ENCODE peak calls at places on chromosomes 7 and 10, in four cellular contexts. F, N, X and M are unnamed samples.

GRCh38 chr10:124296121-124296812 is 122.5 kb downstream of the OAT start:
- DNase-seq in F (no peak), N (no peak), X (no peak), M (no peak)

GRCh38 chr7:154304740-154305679 is 252.8 kb downstream of the DPP6 start:
- DNase-seq in F (no peak), N (no peak), X (no peak), M (no peak)

GRCh38 chr7:106598663-106599342 is 62.2 kb downstream of the CCDC71L start:
- DNase-seq in F (peak), N (peak), X (peak), M (peak)

GRCh38 chr7:38411404-38411803 is 138.0 kb upstream of the TARP start:
- DNase-seq in F (no peak), N (peak), X (no peak), M (peak)

GRCh38 chr7:48388922-48389321 is 217.7 kb downstream of the ABCA13 start:
- DNase-seq in F (no peak), N (no peak), X (no peak), M (no peak)

GRCh38 chr10:86083664-86084175 is 282.9 kb downstream of the GRID1 start:
- DNase-seq in F (no peak), N (no peak), X (no peak), M (no peak)

GRCh38 chr7:132514430-132514829 is 61.8 kb downstream of the PLXNA4 start:
- DNase-seq in F (no peak), N (no peak), X (no peak), M (no peak)

GRCh38 chr10:110989016-110989415 is 69.6 kb downstream of the SHOC2 start:
- DNase-seq in F (no peak), N (no peak), X (no peak), M (no peak)

GRCh38 chr10:13056461-13057077 is 43.4 kb upstream of the OPTN start:
- DNase-seq in F (peak), N (no peak), X (no peak), M (peak)

GRCh38 chr10:119120413-119120867 is 16.5 kb downstream of the DENND10 start:
- DNase-seq in F (no peak), N (peak), X (peak), M (no peak)

GRCh38 chr10:34922138-34922537 is 107.0 kb upstream of the PARD3 start:
- DNase-seq in F (no peak), N (no peak), X (no peak), M (no peak)

GRCh38 chr7:103843689-103844480 is 145.6 kb downstream of the RELN start:
- DNase-seq in F (peak), N (no peak), X (no peak), M (no peak)

GRCh38 chr10:6649903-6650302 is 69.8 kb upstream of the PRKCQ start:
- DNase-seq in F (no peak), N (no peak), X (no peak), M (no peak)

GRCh38 chr7:123789817-123790216 is 41.0 kb upstream of the WASL start:
- DNase-seq in F (no peak), N (no peak), X (no peak), M (no peak)

GRCh38 chr10:21257919-21258318 is 267.6 kb downstream of the SKIDA1 start:
- DNase-seq in F (no peak), N (no peak), X (no peak), M (no peak)

GRCh38 chr7:28808786-28809533 is 149.2 kb downstream of the TRIL start:
- DNase-seq in F (peak), N (no peak), X (no peak), M (no peak)

GRCh38 chr7:123744416-123744815 is 4.4 kb downstream of the WASL start:
- DNase-seq in F (no peak), N (no peak), X (no peak), M (no peak)

GRCh38 chr10:102342958-102343357 is 52.5 kb upstream of the NFKB2 start:
- DNase-seq in F (no peak), N (no peak), X (no peak), M (no peak)

GRCh38 chr7:68146970-68147369 is 1150.3 kb downstream of the TYW1 start:
- DNase-seq in F (no peak), N (no peak), X (no peak), M (no peak)

GRCh38 chr7:143172354-143172753 is 10.9 kb upstream of the TAS2R39 start:
- DNase-seq in F (no peak), N (no peak), X (no peak), M (no peak)

GRCh38 chr7:80420876-80421275 is 91.0 kb downstream of the GNAT3 start:
- DNase-seq in F (no peak), N (no peak), X (no peak), M (no peak)

GRCh38 chr7:45021604-45022296 is 21.7 kb downstream of the CCM2 start:
- DNase-seq in F (no peak), N (no peak), X (peak), M (no peak)

GRCh38 chr7:28005075-28005847 is 175.3 kb downstream of the JAZF1 start:
- DNase-seq in F (no peak), N (no peak), X (no peak), M (no peak)

GRCh38 chr10:31770307-31770902 is 158.2 kb downstream of the ARHGAP12 start:
- DNase-seq in F (peak), N (peak), X (no peak), M (peak)

GRCh38 chr10:103145046-103145445 is 48.0 kb downstream of the NT5C2 start:
- DNase-seq in F (no peak), N (no peak), X (no peak), M (no peak)

GRCh38 chr7:128937647-128938523 is at the start of gene IRF5:
- DNase-seq in F (no peak), N (no peak), X (no peak), M (no peak)

GRCh38 chr10:130495116-130495862 is 359.1 kb downstream of the GLRX3 start:
- DNase-seq in F (no peak), N (no peak), X (no peak), M (no peak)

GRCh38 chr10:26520575-26520974 is 82.4 kb downstream of the APBB1IP start:
- DNase-seq in F (no peak), N (no peak), X (no peak), M (no peak)

GRCh38 chr7:44182827-44183226 is 6.4 kb downstream of the GCK start:
- DNase-seq in F (no peak), N (no peak), X (no peak), M (no peak)

GRCh38 chr10:98425511-98426352 is 10.8 kb upstream of the PYROXD2 start:
- DNase-seq in F (peak), N (peak), X (no peak), M (peak)

GRCh38 chr7:80678703-80679102 is 40.3 kb downstream of the CD36 start:
- DNase-seq in F (no peak), N (peak), X (no peak), M (no peak)

GRCh38 chr10:97531401-97531985 is 32.8 kb downstream of the UBTD1 start:
- DNase-seq in F (no peak), N (no peak), X (no peak), M (no peak)

GRCh38 chr7:64888561-64888900 is 14.5 kb upstream of the ZNF273 start:
- DNase-seq in F (no peak), N (no peak), X (no peak), M (no peak)

GRCh38 chr10:97028832-97029178 is 157.0 kb downstream of the SLIT1 start:
- DNase-seq in F (no peak), N (no peak), X (no peak), M (no peak)

DNA sequence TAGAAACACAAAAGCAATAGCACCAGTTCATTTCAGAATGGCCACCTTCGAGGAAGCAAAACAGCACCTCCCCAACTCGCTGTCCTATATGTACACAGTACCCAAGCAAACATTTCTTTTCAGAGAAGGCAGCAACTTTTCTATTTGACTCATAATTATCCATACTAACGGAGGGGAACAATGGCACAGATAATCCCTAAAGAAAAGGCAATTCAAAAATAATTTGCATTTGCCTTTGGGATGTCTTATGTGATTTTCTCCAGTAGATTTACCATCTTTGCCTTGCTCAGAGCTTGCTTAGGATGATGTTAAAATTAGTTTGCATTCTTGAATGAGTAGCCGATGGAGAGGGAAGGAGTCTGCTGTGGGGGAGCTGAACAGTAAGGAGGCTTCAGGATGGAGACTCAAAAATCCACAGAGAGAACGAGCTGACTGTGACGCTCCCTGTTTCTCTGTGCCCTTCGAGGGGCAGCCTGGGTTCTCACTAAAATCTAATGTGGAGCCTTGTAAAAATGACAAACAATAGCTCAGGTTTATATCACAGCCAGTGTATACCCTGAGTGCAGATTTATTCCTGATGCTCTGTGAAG is 218.8 kb downstream of the FANK1 start:
- DNase-seq in F (no peak), N (no peak), X (no peak), M (no peak)
- TF ChIP-seq TARDBP in F (no peak), N (no peak), X (no peak), M (no peak)

GRCh38 chr7:151780626-151781025 is 96.3 kb downstream of the PRKAG2 start:
- DNase-seq in F (no peak), N (no peak), X (no peak), M (no peak)

GRCh38 chr7:151784843-151785680 is 91.9 kb downstream of the PRKAG2 start:
- DNase-seq in F (no peak), N (no peak), X (no peak), M (no peak)

GRCh38 chr7:151783958-151784575 is 92.8 kb downstream of the PRKAG2 start:
- DNase-seq in F (no peak), N (no peak), X (no peak), M (no peak)

GRCh38 chr7:151781161-151781845 is 95.6 kb downstream of the PRKAG2 start:
- DNase-seq in F (no peak), N (no peak), X (no peak), M (no peak)

GRCh38 chr7:151782598-151783448 is 94.1 kb downstream of the PRKAG2 start:
- DNase-seq in F (peak), N (peak), X (no peak), M (peak)
- TF ChIP-seq TARDBP in F (peak), N (no peak), X (no peak), M (peak)

GRCh38 chr10:112672706-112673105 is 225.7 kb downstream of the VTI1A start:
- DNase-seq in F (no peak), N (no peak), X (no peak), M (no peak)
- TF ChIP-seq TARDBP in F (no peak), N (no peak), X (no peak), M (no peak)

GRCh38 chr10:114412907-114413386 is 8.6 kb upstream of the AFAP1L2 start:
- DNase-seq in F (no peak), N (no peak), X (no peak), M (no peak)
- TF ChIP-seq TARDBP in F (no peak), N (no peak), X (no peak), M (no peak)

GRCh38 chr10:60801538-60801937 is 23.3 kb downstream of the CDK1 start:
- DNase-seq in F (no peak), N (peak), X (no peak), M (no peak)
- TF ChIP-seq TARDBP in F (no peak), N (no peak), X (no peak), M (no peak)

DNA sequence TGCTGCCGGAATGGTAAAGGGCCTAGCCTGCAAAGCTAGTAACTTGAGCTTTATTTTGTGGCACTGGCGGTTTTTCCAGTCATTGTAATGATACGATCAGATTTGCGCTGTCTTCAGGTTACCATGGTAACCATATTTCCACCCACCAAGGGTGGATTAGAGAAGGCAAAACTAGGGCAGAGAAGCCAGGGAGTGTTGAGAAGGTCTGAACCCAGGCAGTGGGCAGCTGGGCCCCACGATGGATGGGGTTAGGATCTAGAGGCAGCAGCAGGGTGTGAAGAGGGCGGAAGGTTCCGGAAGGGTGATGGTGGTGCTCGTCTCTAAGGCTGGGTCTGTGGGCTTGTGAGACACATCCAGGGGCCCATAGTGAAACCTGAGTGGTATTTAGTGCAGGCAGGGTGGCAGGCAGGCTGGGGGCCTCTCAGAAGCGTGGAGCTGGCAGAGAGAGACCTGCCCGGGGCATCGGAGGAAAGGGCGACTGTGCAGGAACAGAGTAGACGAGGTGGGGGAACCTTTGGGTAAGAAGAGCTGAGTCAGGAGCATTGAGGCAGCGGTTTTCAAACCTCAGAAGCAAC is 87.9 kb upstream of the GTF2I start:
- DNase-seq in F (no peak), N (no peak), X (no peak), M (no peak)
- TF ChIP-seq TARDBP in F (no peak), N (no peak), X (no peak), M (no peak)

DNA sequence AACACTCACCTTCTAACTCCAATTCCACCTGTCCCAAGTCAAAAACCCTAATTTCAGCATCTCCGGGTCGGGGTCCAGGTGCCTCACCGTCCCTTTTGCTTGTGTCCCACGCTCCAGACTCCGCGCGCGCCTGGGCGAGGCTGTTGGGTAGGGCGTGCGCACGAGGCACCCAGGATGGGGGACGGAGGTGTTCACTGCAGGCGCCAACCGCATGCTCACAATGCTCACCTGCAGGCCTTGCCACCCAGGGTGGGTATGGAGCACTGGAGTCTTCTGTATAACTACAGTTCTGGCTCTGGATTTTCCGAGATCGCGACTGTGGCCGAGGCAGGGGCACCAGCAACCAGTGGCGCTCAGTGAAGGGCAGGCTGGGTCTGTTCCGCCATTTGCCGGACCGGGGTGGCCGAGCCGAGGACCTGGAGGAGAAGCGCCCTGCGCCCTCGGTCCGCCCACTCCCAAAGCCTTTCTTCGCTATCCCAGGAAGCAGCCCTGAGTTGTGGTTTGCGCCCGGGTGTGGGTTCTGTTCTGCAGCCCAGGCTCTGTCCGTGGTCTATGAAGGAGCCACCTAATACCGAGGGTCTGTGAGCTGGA is 8.7 kb downstream of the FAM200A start:
- DNase-seq in F (no peak), N (no peak), X (no peak), M (no peak)
- TF ChIP-seq TARDBP in F (no peak), N (no peak), X (no peak), M (no peak)